ENCODE peak calls at places on chromosomes 11 and 22, in eight cellular contexts. P is A549, A is progenitor cell of endocrine pancreas, U is endothelial cell, K is AG09309, I is GM10248, G is fibroblast of mammary gland, M is tibial nerve. L is an unnamed sample.

GRCh38 chr11:98260983-98261382 is 759.8 kb upstream of the CNTN5 start:
- DNase-seq in P (no peak), A (no peak), U (no peak), K (no peak), I (no peak), G (no peak), M (no peak), L (no peak)

GRCh38 chr11:24043842-24044241 is 453.0 kb upstream of the LUZP2 start:
- DNase-seq in P (no peak), A (no peak), U (no peak), K (no peak), I (no peak), G (no peak), M (no peak), L (no peak)

GRCh38 chr11:44030276-44030932 is 17.4 kb upstream of the ACCSL start:
- DNase-seq in P (no peak), A (no peak), U (no peak), K (peak), I (no peak), G (peak), M (no peak), L (no peak)

GRCh38 chr11:5941951-5942350 is at the start of gene OR56A3:
- DNase-seq in P (no peak), A (no peak), U (no peak), K (no peak), I (no peak), G (no peak), M (no peak), L (no peak)

GRCh38 chr11:60985991-60986915 is 14.8 kb downstream of the CD6 start:
- DNase-seq in P (no peak), A (no peak), U (no peak), K (no peak), I (no peak), G (peak), M (no peak), L (peak)

GRCh38 chr11:108947654-108948570 is 283.0 kb downstream of the DDX10 start:
- DNase-seq in P (peak), A (no peak), U (no peak), K (no peak), I (no peak), G (peak), M (no peak), L (peak)

GRCh38 chr11:42175203-42175602 is 715.8 kb upstream of the LRRC4C start:
- DNase-seq in P (no peak), A (no peak), U (no peak), K (no peak), I (no peak), G (peak), M (no peak), L (peak)

GRCh38 chr11:6646040-6646439 is 9.6 kb downstream of the DCHS1 start:
- DNase-seq in P (no peak), A (no peak), U (no peak), K (no peak), I (no peak), G (peak), M (peak), L (no peak)

GRCh38 chr11:45168366-45169130 is 22.1 kb downstream of the PRDM11 start:
- DNase-seq in P (no peak), A (no peak), U (no peak), K (no peak), I (no peak), G (no peak), M (no peak), L (no peak)

GRCh38 chr22:48919851-48920589 is 907.7 kb downstream of the BRD1 start:
- DNase-seq in P (no peak), A (no peak), U (no peak), K (no peak), I (no peak), G (no peak), M (no peak), L (no peak)

GRCh38 chr11:10725114-10725906 is 25.7 kb upstream of the CTR9 start:
- DNase-seq in P (no peak), A (no peak), U (no peak), K (no peak), I (no peak), G (peak), M (no peak), L (peak)

GRCh38 chr11:130675917-130676316 is 227.5 kb downstream of the ADAMTS15 start:
- DNase-seq in P (no peak), A (no peak), U (no peak), K (no peak), I (no peak), G (no peak), M (no peak), L (no peak)

GRCh38 chr11:84091212-84091986 is 805.2 kb upstream of the CCDC90B start:
- DNase-seq in P (no peak), A (no peak), U (no peak), K (no peak), I (no peak), G (no peak), M (no peak), L (no peak)

GRCh38 chr11:132300283-132300682 is 929.9 kb downstream of the NTM start:
- DNase-seq in P (no peak), A (no peak), U (peak), K (no peak), I (no peak), G (no peak), M (no peak), L (no peak)

GRCh38 chr11:108223449-108224149 is 732 bp downstream of the ATM start:
- DNase-seq in P (no peak), A (no peak), U (no peak), K (no peak), I (peak), G (peak), M (no peak), L (no peak)

GRCh38 chr11:3056296-3057068 is 741 bp downstream of the CARS1 start:
- DNase-seq in P (no peak), A (no peak), U (no peak), K (no peak), I (no peak), G (no peak), M (no peak), L (no peak)

GRCh38 chr11:103035656-103036434 is 56.1 kb downstream of the DCUN1D5 start:
- DNase-seq in P (peak), A (no peak), U (peak), K (peak), I (peak), G (peak), M (peak), L (peak)

GRCh38 chr11:101915811-101916291 is 471 bp downstream of the ANGPTL5 start:
- DNase-seq in P (peak), A (no peak), U (no peak), K (peak), I (peak), G (peak), M (peak), L (peak)

GRCh38 chr22:41177626-41178424 is 27.3 kb upstream of the L3MBTL2 start:
- DNase-seq in P (no peak), A (no peak), U (no peak), K (no peak), I (no peak), G (no peak), M (no peak), L (no peak)

GRCh38 chr22:29078036-29078868 is 5.4 kb downstream of the KREMEN1 start:
- DNase-seq in P (no peak), A (no peak), U (no peak), K (no peak), I (no peak), G (no peak), M (no peak), L (no peak)

GRCh38 chr11:77175869-77176539 is 48.0 kb downstream of the MYO7A start:
- DNase-seq in P (no peak), A (no peak), U (peak), K (no peak), I (no peak), G (no peak), M (peak), L (no peak)

GRCh38 chr22:49025791-49026475 is 801.7 kb downstream of the BRD1 start:
- DNase-seq in P (no peak), A (no peak), U (no peak), K (no peak), I (no peak), G (no peak), M (no peak), L (no peak)

GRCh38 chr22:37370306-37370979 is 56.8 kb downstream of the ELFN2 start:
- DNase-seq in P (no peak), A (no peak), U (no peak), K (no peak), I (no peak), G (no peak), M (peak), L (no peak)

GRCh38 chr11:10452211-10452767 is 2.8 kb upstream of the AMPD3 start:
- DNase-seq in P (no peak), A (no peak), U (no peak), K (no peak), I (no peak), G (no peak), M (no peak), L (peak)

GRCh38 chr11:130599073-130599654 is 150.7 kb downstream of the ADAMTS15 start:
- DNase-seq in P (no peak), A (no peak), U (no peak), K (no peak), I (no peak), G (peak), M (peak), L (no peak)

GRCh38 chr22:44449061-44449682 is 48.9 kb downstream of the RTL6 start:
- DNase-seq in P (peak), A (no peak), U (no peak), K (peak), I (no peak), G (peak), M (no peak), L (peak)

GRCh38 chr22:45742866-45743450 is 71.3 kb downstream of the ATXN10 start:
- DNase-seq in P (no peak), A (no peak), U (no peak), K (peak), I (no peak), G (peak), M (no peak), L (no peak)

GRCh38 chr11:127844843-127845242 is 742.5 kb downstream of the ETS1 start:
- DNase-seq in P (no peak), A (no peak), U (no peak), K (no peak), I (no peak), G (no peak), M (no peak), L (no peak)

GRCh38 chr11:36292311-36292722 is 3.1 kb upstream of the COMMD9 start:
- DNase-seq in P (peak), A (no peak), U (peak), K (no peak), I (peak), G (peak), M (no peak), L (peak)

GRCh38 chr11:12137938-12138731 is 27.7 kb downstream of the MICAL2 start:
- DNase-seq in P (no peak), A (no peak), U (no peak), K (peak), I (no peak), G (peak), M (no peak), L (peak)

GRCh38 chr22:25068701-25069100 is 116.2 kb downstream of the KIAA1671 start:
- DNase-seq in P (no peak), A (no peak), U (no peak), K (no peak), I (no peak), G (no peak), M (no peak), L (no peak)

GRCh38 chr11:129410561-129410960 is 34.9 kb downstream of the BARX2 start:
- DNase-seq in P (no peak), A (no peak), U (no peak), K (no peak), I (no peak), G (no peak), M (no peak), L (no peak)
- TF ChIP-seq CTCF in P (no peak), A (no peak), U (no peak), K (no peak), I (no peak), G (no peak), M (no peak), L (peak)

DNA sequence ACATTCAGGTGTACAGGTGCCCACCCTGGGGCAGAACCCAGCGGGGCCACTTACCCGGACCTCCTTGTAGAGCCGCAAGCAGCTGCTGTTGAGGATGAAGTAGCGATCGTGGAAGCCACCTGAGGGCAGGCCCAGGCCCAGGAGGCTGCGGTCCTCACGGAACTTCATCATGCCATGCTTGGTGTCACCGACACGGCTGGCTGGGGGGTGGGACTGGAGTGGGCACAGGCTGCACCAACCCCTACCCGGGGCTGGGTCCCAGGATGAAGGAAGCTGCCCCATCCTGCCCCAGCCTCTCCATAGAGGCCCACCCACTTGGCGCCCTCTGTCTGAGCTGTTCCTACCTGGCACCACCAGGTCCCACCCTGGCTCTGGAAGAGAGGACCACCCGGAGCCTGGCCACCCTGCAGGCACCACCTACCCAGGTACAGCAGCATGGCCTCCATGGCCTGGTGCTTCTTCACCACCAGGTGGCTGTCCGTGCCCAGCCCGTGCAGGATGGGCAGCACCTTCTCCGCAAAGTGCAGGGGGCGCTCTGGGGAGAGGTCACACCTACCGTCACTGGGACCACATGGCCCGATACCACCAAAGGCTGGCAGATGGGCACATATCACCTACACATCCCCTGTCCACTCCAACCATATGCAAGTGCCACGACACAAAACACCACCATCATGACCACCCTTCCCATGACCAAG is 19.2 kb upstream of the PDE2A start:
- DNase-seq in P (no peak), A (no peak), U (no peak), K (no peak), I (no peak), G (no peak), M (no peak), L (no peak)
- TF ChIP-seq CTCF in P (no peak), A (peak), U (no peak), K (no peak), I (no peak), G (no peak), M (no peak), L (peak)

DNA sequence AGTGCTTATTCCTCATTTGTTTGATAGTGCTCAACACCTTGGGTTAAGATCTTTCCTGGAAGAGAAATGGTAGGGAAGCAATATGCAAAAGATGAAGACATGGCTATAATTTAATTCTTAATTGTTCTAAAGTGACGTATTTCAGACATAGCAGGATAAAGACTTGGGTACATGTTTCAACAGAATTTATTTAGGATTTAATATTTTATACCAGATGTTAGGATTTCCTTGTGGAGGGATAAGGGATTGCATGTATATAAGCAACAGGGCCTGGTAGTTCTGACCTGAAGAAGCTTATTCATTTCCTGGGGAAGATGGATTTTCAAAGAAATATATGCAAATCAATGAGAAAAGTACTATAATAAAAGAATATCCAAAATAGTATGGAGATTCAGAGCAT is 163.8 kb downstream of the FAT3 start:
- DNase-seq in P (peak), A (no peak), U (no peak), K (no peak), I (no peak), G (no peak), M (no peak), L (no peak)
- TF ChIP-seq CTCF in P (no peak), A (peak), U (peak), K (peak), I (no peak), G (peak), M (no peak), L (peak)

GRCh38 chr11:119314748-119315138 is 2.2 kb downstream of the MCAM start:
- DNase-seq in P (no peak), A (no peak), U (no peak), K (no peak), I (no peak), G (no peak), M (no peak), L (no peak)

GRCh38 chr11:119316729-119317591 is at the start of gene MCAM:
- DNase-seq in P (no peak), A (no peak), U (peak), K (no peak), I (no peak), G (no peak), M (no peak), L (no peak)

GRCh38 chr11:119317592-119318239 is 786 bp upstream of the MCAM start:
- DNase-seq in P (no peak), A (no peak), U (no peak), K (no peak), I (no peak), G (no peak), M (no peak), L (no peak)

GRCh38 chr11:119316017-119316728 is 757 bp downstream of the MCAM start:
- DNase-seq in P (no peak), A (no peak), U (no peak), K (no peak), I (no peak), G (no peak), M (no peak), L (peak)

DNA sequence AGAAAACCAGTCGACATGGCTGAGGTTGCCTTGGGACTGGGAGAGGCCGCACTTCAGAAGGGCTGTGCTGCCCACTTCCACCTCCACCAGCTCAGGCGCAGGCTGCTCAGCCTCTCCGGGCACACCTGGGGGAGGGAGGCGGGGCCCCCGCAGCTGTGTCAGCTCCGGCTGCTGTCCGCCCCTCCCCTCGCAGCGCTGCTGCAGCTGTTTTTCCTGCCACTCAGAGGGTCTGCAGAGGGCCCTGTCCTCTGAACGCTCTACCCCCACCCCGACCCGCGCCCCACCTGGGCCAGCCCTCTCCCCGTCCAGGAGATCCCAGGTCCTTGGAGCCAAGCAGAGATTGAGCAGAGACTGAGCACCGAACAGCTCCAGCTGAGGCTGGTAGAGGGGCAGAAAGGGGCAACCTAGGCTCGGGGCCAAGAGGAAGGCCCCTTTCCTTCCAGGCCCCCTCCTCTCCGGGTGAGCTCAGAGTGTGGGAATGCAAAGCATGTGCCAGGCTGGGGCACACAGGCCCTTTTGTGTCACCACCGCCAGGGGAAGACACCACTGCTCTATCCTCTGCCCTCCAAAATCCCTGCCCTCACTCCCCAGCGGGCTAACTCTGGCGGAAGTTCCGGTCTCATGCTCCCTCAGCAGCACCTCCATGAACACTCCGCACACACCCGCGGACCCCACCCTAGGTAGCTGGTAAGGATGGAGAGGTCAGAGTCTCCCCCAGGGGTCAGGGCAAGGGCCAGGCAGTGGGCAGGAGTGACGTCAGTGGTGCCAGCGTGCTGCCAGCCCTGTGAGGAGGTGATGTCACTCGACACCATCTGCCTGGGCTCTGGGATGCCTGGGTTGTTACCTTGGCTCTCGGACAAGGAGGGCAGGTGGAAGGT is 1.6 kb downstream of the MCAM start:
- DNase-seq in P (no peak), A (no peak), U (no peak), K (no peak), I (no peak), G (no peak), M (no peak), L (no peak)
- TF ChIP-seq CTCF in P (no peak), A (no peak), U (peak), K (no peak), I (no peak), G (no peak), M (no peak), L (no peak)

GRCh38 chr22:27615408-27615807 is 186.1 kb downstream of the MN1 start:
- DNase-seq in P (no peak), A (no peak), U (no peak), K (no peak), I (no peak), G (no peak), M (no peak), L (no peak)

GRCh38 chr22:27616033-27616432 is 185.5 kb downstream of the MN1 start:
- DNase-seq in P (no peak), A (no peak), U (no peak), K (no peak), I (no peak), G (no peak), M (no peak), L (no peak)

GRCh38 chr22:27620367-27621154 is 181.0 kb downstream of the MN1 start:
- DNase-seq in P (no peak), A (no peak), U (no peak), K (no peak), I (no peak), G (no peak), M (no peak), L (peak)

GRCh38 chr22:27614291-27615007 is 187.1 kb downstream of the MN1 start:
- DNase-seq in P (no peak), A (no peak), U (no peak), K (no peak), I (no peak), G (no peak), M (no peak), L (no peak)

GRCh38 chr22:27617214-27617881 is 184.2 kb downstream of the MN1 start:
- DNase-seq in P (no peak), A (no peak), U (no peak), K (no peak), I (no peak), G (no peak), M (no peak), L (no peak)
- TF ChIP-seq CTCF in P (peak), A (no peak), U (no peak), K (no peak), I (no peak), G (peak), M (no peak), L (peak)

GRCh38 chr11:124069429-124070401 is 28.6 kb upstream of the OR10G7 start:
- DNase-seq in P (no peak), A (peak), U (peak), K (peak), I (no peak), G (peak), M (no peak), L (peak)

GRCh38 chr11:124070906-124071621 is 29.9 kb upstream of the OR10G7 start:
- DNase-seq in P (peak), A (peak), U (peak), K (peak), I (peak), G (peak), M (peak), L (no peak)

GRCh38 chr11:124068711-124069110 is 27.6 kb upstream of the OR10G7 start:
- DNase-seq in P (no peak), A (no peak), U (no peak), K (no peak), I (no peak), G (no peak), M (no peak), L (no peak)

GRCh38 chr11:124072147-124072546 is 31.0 kb upstream of the OR10G7 start:
- DNase-seq in P (no peak), A (no peak), U (no peak), K (no peak), I (no peak), G (no peak), M (no peak), L (no peak)

GRCh38 chr11:124071622-124071948 is 30.5 kb upstream of the OR10G7 start:
- DNase-seq in P (no peak), A (no peak), U (no peak), K (no peak), I (no peak), G (no peak), M (no peak), L (no peak)
- TF ChIP-seq CTCF in P (no peak), A (no peak), U (peak), K (no peak), I (no peak), G (no peak), M (no peak), L (no peak)

GRCh38 chr11:46242961-46243795 is 34.3 kb upstream of the CREB3L1 start:
- DNase-seq in P (peak), A (peak), U (peak), K (peak), I (peak), G (peak), M (peak), L (peak)
- TF ChIP-seq CTCF in P (no peak), A (no peak), U (no peak), K (no peak), I (no peak), G (no peak), M (no peak), L (no peak)